ENCODE peak calls at places on chromosome 1, in eight cellular contexts. K is testis; T is OCI-LY7; Q is cardiac muscle cell; E is right cardiac atrium; P is thyroid gland; I is pancreas; O is effector memory CD4-positive, alpha-beta T cell. A is an unnamed sample.

GRCh38 chr1:240888039-240888786 is 276.3 kb upstream of the GREM2 start:
- DNase-seq in O (no peak), E (no peak), T (peak; percentile 64), P (no peak), I (peak; percentile 53), Q (no peak), K (peak; percentile 53), A (no peak)

GRCh38 chr1:85109475-85109874 is 61.2 kb upstream of the MCOLN3 start:
- DNase-seq in P (peak; percentile 65), O (no peak), I (peak; percentile 77), E (peak; percentile 47), T (peak; percentile 10), K (peak; percentile 70), Q (peak; percentile 82), A (peak; percentile 38)

GRCh38 chr1:43241352-43241953 is 28.3 kb upstream of the TMEM125 start:
- DNase-seq in T (no peak), E (no peak), P (peak; percentile 74), I (no peak), O (no peak), Q (peak; percentile 35), K (peak; percentile 73), A (no peak)

GRCh38 chr1:12629521-12629956 is 11.5 kb upstream of the DHRS3 start:
- DNase-seq in K (no peak), P (no peak), I (no peak), T (no peak), O (no peak), E (no peak), Q (no peak), A (no peak)

GRCh38 chr1:16905856-16906702 is 10.3 kb downstream of the RNU1-2 start:
- DNase-seq in O (no peak), T (no peak), Q (no peak), K (no peak), I (no peak), E (no peak), P (no peak), A (no peak)

GRCh38 chr1:41536296-41536695 is 51.8 kb upstream of the EDN2 start:
- DNase-seq in I (peak; percentile 23), Q (no peak), O (no peak), T (no peak), P (no peak), E (no peak), K (no peak), A (no peak)

GRCh38 chr1:207397525-207397926 is 56.6 kb upstream of the CR2 start:
- DNase-seq in P (no peak), I (no peak), O (no peak), Q (no peak), E (no peak), K (no peak), T (no peak), A (no peak)

GRCh38 chr1:179816196-179816960 is 61.2 kb downstream of the TOR1AIP2 start:
- DNase-seq in T (no peak), K (peak; percentile 73), P (peak; percentile 96), O (no peak), Q (peak; percentile 73), E (peak; percentile 67), I (no peak), A (no peak)

GRCh38 chr1:240033406-240033805 is 58.3 kb upstream of the FMN2 start:
- DNase-seq in E (no peak), I (no peak), K (no peak), T (no peak), P (no peak), O (no peak), Q (no peak), A (no peak)

GRCh38 chr1:202130275-202130646 is 7.5 kb downstream of the GPR37L1 start:
- DNase-seq in I (no peak), E (no peak), T (no peak), O (no peak), K (peak; percentile 73), P (peak; percentile 20), Q (no peak), A (no peak)

GRCh38 chr1:232980336-232980978 is 30.0 kb downstream of the NTPCR start:
- DNase-seq in O (no peak), T (no peak), Q (no peak), K (peak; percentile 54), I (no peak), P (peak; percentile 56), E (no peak), A (no peak)

GRCh38 chr1:119347858-119348257 is 20.7 kb upstream of the HAO2 start:
- DNase-seq in P (no peak), E (no peak), K (no peak), O (no peak), I (no peak), T (no peak), Q (no peak), A (no peak)

GRCh38 chr1:110211503-110212164 is 1.5 kb downstream of the KCNC4 start:
- DNase-seq in Q (no peak), K (peak; percentile 26), T (no peak), P (no peak), I (peak; percentile 76), E (no peak), O (no peak), A (no peak)

GRCh38 chr1:110207831-110208230 is 2.3 kb upstream of the KCNC4 start:
- DNase-seq in P (peak; percentile 65), I (peak; percentile 85), O (peak; percentile 54), K (peak; percentile 79), T (peak; percentile 81), Q (peak; percentile 58), E (peak; percentile 74), A (no peak)

GRCh38 chr1:110210604-110211502 is 739 bp downstream of the KCNC4 start:
- DNase-seq in I (peak; percentile 85), K (peak; percentile 49), Q (peak; percentile 41), E (peak; percentile 55), T (peak; percentile 58), P (peak; percentile 36), O (peak; percentile 39), A (no peak)

GRCh38 chr1:110208916-110209650 is 1.0 kb upstream of the KCNC4 start:
- DNase-seq in O (no peak), T (peak; percentile 29), K (no peak), P (no peak), I (no peak), E (no peak), Q (no peak), A (no peak)

GRCh38 chr1:110209715-110210603 is at the start of gene KCNC4:
- DNase-seq in P (peak; percentile 85), E (peak; percentile 93), Q (peak; percentile 88), T (peak; percentile 89), I (peak; percentile 94), O (peak; percentile 87), K (peak; percentile 88), A (no peak)
- H3K4me3 ChIP-seq in P (peak within 1 kb of the TSS; percentile 73), E (peak within 1 kb of the TSS; percentile 65), Q (peak within 1 kb of the TSS; percentile 65), T (peak within 1 kb of the TSS; percentile 71), I (peak within 1 kb of the TSS; percentile 85), O (peak within 1 kb of the TSS; percentile 69), K (peak within 1 kb of the TSS; percentile 57), A (peak within 1 kb of the TSS; percentile 60)

DNA sequence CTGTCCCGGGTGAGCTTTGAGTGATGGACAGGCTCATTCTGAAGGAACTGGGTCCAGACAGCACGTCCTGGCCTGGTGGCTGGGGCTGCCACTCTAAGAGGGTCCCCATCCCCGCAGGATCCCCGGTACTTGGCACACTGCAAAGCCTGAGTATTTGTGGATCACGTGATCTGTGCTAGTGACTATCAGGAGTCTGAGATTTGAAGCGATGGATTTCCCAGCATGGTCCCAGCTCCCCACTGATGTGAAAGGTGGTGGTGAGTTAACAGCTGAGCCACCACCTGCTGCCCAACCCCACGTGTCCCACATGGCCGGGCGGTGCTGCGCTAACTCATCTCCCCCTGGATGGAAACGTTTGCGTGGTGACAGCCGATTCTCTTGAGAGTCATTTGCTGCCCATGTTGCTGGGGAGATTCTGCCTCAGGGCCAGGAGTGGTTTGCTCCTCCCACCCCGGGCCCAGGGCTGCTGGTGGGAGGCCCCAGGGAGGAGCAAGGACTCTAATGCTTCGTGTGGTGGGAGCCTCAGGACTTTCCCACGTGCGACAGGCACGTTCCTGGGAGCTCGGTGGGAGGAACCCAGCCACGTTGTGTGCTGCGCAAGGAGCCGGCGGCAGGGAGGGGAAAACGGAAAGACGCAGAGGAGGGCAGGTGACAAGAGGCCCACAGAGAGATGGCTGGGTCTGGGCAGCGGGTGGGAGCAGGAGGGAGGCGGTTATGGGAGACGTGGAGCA is 15.1 kb downstream of the FAAP20 start:
- DNase-seq in K (no peak), O (no peak), I (no peak), E (no peak), P (no peak), T (no peak), Q (no peak), A (no peak)
- H3K4me3 ChIP-seq in K (no peak overlapping the region), O (no peak overlapping the region), I (no peak overlapping the region), E (no peak overlapping the region), P (no peak overlapping the region), T (no peak overlapping the region), Q (no peak overlapping the region), A (no peak overlapping the region)

GRCh38 chr1:91737650-91738049 is 148.3 kb downstream of the TGFBR3 start:
- DNase-seq in E (no peak), P (no peak), Q (no peak), I (no peak), K (no peak), O (no peak), T (no peak), A (no peak)

GRCh38 chr1:91735266-91735845 is 150.6 kb downstream of the TGFBR3 start:
- DNase-seq in I (no peak), O (no peak), T (no peak), K (no peak), P (no peak), E (no peak), Q (no peak), A (no peak)

GRCh38 chr1:91732991-91733390 is 153.0 kb downstream of the TGFBR3 start:
- DNase-seq in K (no peak), I (no peak), E (no peak), P (peak; percentile 39), Q (no peak), T (no peak), O (no peak), A (no peak)

GRCh38 chr1:91736146-91736998 is 149.6 kb downstream of the TGFBR3 start:
- DNase-seq in E (no peak), I (no peak), P (peak; percentile 39), T (no peak), O (no peak), K (no peak), Q (peak; percentile 46), A (no peak)

GRCh38 chr1:91736999-91737615 is 148.8 kb downstream of the TGFBR3 start:
- DNase-seq in E (no peak), P (peak; percentile 82), K (no peak), I (no peak), O (no peak), T (no peak), Q (peak; percentile 69), A (no peak)
- H3K4me3 ChIP-seq in E (no peak overlapping the region), P (no peak overlapping the region), K (no peak overlapping the region), I (no peak overlapping the region), O (no peak overlapping the region), T (no peak overlapping the region), Q (no peak overlapping the region), A (no peak overlapping the region)

DNA sequence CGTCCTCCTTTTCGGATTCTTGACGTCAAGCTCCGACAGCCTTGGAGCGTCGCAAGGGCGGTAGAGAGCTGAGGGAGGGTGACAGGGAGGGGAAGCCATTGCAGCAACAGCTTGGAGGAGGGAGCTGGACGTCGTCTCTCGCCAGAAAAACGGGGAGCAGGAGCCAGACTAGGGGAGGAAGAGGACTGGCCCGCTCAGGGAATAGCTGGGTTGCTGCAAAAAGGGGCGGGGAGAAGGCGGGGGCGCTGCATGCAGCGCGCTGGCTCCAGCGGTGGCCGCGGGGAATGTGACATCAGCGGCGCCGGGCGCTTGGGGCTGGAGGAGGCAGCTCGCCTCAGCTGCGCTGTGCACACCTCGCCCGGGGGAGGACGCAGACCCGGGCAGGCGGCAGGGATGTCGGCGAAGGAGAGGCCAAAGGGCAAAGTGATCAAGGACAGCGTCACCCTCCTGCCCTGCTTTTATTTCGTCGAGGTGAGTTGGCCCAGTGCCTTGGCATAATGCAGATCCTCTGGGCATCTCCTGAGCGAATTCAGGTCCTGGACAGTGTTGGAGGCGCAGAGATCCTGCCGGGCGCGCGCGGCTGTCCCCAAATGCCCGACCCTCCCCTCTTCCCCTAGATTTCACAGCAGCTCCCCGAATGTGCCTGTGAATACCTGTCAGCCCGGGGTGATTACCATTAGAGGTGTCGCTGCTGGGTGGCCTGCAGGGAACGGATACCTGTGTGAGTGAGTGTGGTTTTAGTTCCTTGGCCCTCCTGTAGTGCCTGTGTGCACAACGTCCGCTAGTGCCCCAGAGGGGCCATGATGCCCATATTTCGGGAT is at the start of gene PLPPR4:
- DNase-seq in K (peak; percentile 61), Q (peak; percentile 30), O (no peak), P (peak; percentile 27), E (peak; percentile 80), T (no peak), I (peak; percentile 63), A (no peak)
- H3K4me3 ChIP-seq in K (peak within 1 kb of the TSS; percentile 70), Q (peak within 1 kb of the TSS; percentile 47), O (no peak within 1 kb of the TSS), P (no peak within 1 kb of the TSS), E (peak within 1 kb of the TSS; percentile 30), T (no peak within 1 kb of the TSS), I (no peak within 1 kb of the TSS), A (peak within 1 kb of the TSS; percentile 76)

A was measured in AG04450.